ENCODE peak calls at places on chromosomes 5 and 9, in eight cellular contexts. K is K562, B is HCT116, X is lower lobe of right lung, J is body of pancreas, Z is HL-60, T is cardiac muscle cell, H is tibial artery. G is an unnamed sample.

GRCh38 chr5:80967500-80968181 is 7.5 kb downstream of the RASGRF2 start:
- DNase-seq in Z (no peak), T (peak), K (no peak), H (no peak), J (peak), X (no peak), B (no peak), G (peak)

GRCh38 chr5:6704361-6704851 is 8.8 kb upstream of the TENT4A start:
- DNase-seq in X (peak), H (peak), Z (no peak), J (peak), B (no peak), K (no peak), T (peak), G (peak)

GRCh38 chr5:92371171-92371888 is 988.2 kb upstream of the ARRDC3 start:
- DNase-seq in J (no peak), T (no peak), K (no peak), Z (no peak), B (no peak), X (no peak), H (no peak), G (no peak)

GRCh38 chr5:175743676-175744210 is 85.9 kb downstream of the HRH2 start:
- DNase-seq in K (no peak), Z (no peak), J (no peak), H (no peak), X (no peak), B (no peak), T (peak), G (no peak)

GRCh38 chr5:79962580-79963222 is 28.4 kb downstream of the MTX3 start:
- DNase-seq in J (no peak), Z (no peak), H (no peak), B (no peak), X (no peak), T (no peak), K (peak), G (no peak)

GRCh38 chr9:101356619-101357018 is 28.2 kb downstream of the BAAT start:
- DNase-seq in X (no peak), B (no peak), Z (no peak), J (no peak), K (no peak), T (no peak), H (no peak), G (no peak)

GRCh38 chr5:161378701-161379100 is 167.8 kb downstream of the GABRB2 start:
- DNase-seq in J (no peak), K (no peak), B (no peak), T (no peak), Z (no peak), H (no peak), X (no peak), G (no peak)

GRCh38 chr5:159135896-159136531 is 36.3 kb upstream of the EBF1 start:
- DNase-seq in T (peak), K (no peak), Z (no peak), H (no peak), J (no peak), X (no peak), B (no peak), G (peak)

GRCh38 chr5:137498301-137498735 is 808 bp downstream of the SPOCK1 start:
- DNase-seq in Z (no peak), T (peak), J (peak), X (no peak), H (peak), K (no peak), B (no peak), G (peak)

GRCh38 chr5:137498736-137499505 is at the start of gene SPOCK1:
- DNase-seq in B (peak), Z (peak), T (peak), J (peak), H (peak), K (peak), X (peak), G (peak)

GRCh38 chr5:137500616-137501225 is 1.6 kb upstream of the SPOCK1 start:
- DNase-seq in B (no peak), J (no peak), X (no peak), Z (no peak), K (no peak), H (no peak), T (no peak), G (no peak)

GRCh38 chr5:137496919-137497318 is 2.2 kb downstream of the SPOCK1 start:
- DNase-seq in H (no peak), T (no peak), K (no peak), Z (no peak), X (no peak), J (no peak), B (no peak), G (peak)

DNA sequence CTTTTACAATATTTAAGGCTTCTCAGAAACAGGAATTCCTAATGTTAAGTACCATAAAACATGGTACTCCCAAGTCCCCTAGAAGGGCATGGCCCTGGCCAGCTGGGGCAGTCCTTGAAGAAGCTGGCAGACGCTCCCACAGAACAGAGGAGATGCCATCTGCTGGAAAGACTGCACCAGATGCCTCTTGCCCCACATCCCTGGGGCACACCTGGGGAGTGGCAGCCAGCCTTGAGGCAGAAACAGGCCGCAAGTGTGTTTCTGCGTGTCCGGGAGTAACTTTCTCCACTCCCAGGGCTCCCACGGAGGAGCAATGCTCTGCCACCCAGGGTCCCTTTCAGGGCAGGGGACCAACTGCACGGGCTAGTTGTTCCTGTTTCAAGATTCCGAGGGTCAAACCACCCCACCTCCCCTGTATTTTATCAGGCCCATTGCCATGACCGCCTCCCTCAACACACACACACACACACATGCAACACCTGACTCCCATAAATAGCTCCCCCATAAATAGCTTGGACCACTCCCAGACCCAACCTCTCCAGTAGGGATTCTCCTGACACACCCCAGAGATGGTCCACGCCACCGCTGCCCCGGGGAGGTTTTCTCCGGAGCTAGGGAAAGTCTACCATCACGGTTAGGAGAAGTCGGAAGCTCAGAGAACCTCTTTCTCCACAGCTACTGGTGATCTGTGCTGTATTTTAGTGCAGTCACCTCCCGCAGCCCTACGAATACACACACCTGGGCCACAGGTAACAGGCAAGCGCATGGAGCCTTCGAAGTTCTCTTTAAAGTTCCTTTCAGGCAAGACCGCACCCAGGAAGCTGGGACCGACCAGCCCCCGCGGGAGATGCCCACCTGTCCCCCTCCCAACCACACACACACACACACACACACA is 1.5 kb downstream of the SPOCK1 start:
- DNase-seq in X (no peak), Z (no peak), J (no peak), K (no peak), T (no peak), H (no peak), B (no peak), G (no peak)
- TF ChIP-seq CTCF in X (no peak), Z (no peak), J (no peak), K (no peak), T (no peak), H (no peak), B (no peak), G (peak)

DNA sequence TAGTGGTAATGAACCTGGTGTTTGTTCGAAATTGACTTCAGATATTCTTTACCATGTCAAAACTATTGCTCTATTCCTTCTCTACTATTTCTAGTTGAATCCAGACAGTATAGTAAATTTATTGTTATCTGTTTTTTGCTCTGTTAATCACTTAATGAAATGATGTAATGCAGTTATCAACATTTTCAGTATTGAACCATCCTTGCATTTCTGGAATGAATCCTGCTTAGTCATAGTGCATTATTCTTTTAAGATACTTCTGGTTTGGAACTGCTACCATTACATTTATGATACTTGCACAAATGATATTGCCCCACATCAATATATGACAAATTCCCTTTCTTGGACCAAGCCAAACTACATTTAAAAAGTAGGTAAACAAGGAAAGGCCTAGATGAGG is 554.0 kb upstream of the KLF4 start:
- DNase-seq in H (no peak), J (no peak), K (no peak), T (no peak), Z (no peak), B (no peak), X (no peak), G (no peak)
- H3K4me3 ChIP-seq in H (no peak), J (no peak), K (no peak), T (no peak), Z (no peak), B (no peak), X (no peak), G (no peak)

GRCh38 chr5:126486332-126486731 is 63.1 kb downstream of the GRAMD2B start:
- DNase-seq in J (no peak), Z (no peak), H (no peak), X (no peak), T (no peak), B (no peak), K (no peak), G (no peak)

GRCh38 chr5:126488362-126489065 is 65.3 kb downstream of the GRAMD2B start:
- DNase-seq in T (no peak), H (no peak), B (no peak), J (no peak), K (no peak), X (no peak), Z (no peak), G (no peak)

GRCh38 chr5:126487596-126487995 is 64.4 kb downstream of the GRAMD2B start:
- DNase-seq in B (no peak), X (no peak), J (no peak), T (no peak), K (no peak), Z (no peak), H (no peak), G (no peak)

GRCh38 chr5:126492939-126493338 is 69.7 kb downstream of the GRAMD2B start:
- DNase-seq in H (no peak), K (peak), X (no peak), Z (no peak), B (no peak), J (no peak), T (peak), G (no peak)

GRCh38 chr5:126490167-126490937 is 67.1 kb downstream of the GRAMD2B start:
- DNase-seq in B (no peak), H (no peak), K (no peak), Z (no peak), J (no peak), X (no peak), T (no peak), G (peak)
- TF ChIP-seq CTCF in B (peak), H (no peak), K (peak), Z (no peak), J (no peak), X (no peak), T (peak), G (peak)

GRCh38 chr9:93441181-93441580 is 10.3 kb upstream of the FAM120A start:
- DNase-seq in H (no peak), T (no peak), B (no peak), K (no peak), J (no peak), X (no peak), Z (no peak), G (no peak)
- H3K4me3 ChIP-seq in H (no peak), T (no peak), B (no peak), K (no peak), J (no peak), X (no peak), Z (no peak), G (no peak)

GRCh38 chr9:12819436-12820185 is 44.8 kb downstream of the LURAP1L start:
- DNase-seq in Z (no peak), J (no peak), H (no peak), B (peak), K (peak), X (no peak), T (no peak), G (peak)
- TF ChIP-seq CTCF in Z (no peak), J (peak), H (no peak), B (peak), K (peak), X (peak), T (peak), G (peak)

GRCh38 chr9:18236336-18236735 is 237.6 kb upstream of the ADAMTSL1 start:
- DNase-seq in B (no peak), H (no peak), Z (no peak), X (no peak), J (no peak), K (no peak), T (no peak), G (no peak)

GRCh38 chr9:18238254-18238653 is 235.7 kb upstream of the ADAMTSL1 start:
- DNase-seq in T (peak), B (no peak), K (no peak), Z (no peak), H (no peak), X (no peak), J (no peak), G (peak)

GRCh38 chr9:18238752-18239151 is 235.2 kb upstream of the ADAMTSL1 start:
- DNase-seq in K (no peak), Z (no peak), T (peak), B (no peak), H (no peak), X (no peak), J (no peak), G (peak)

GRCh38 chr9:18235181-18235908 is 238.6 kb upstream of the ADAMTSL1 start:
- DNase-seq in K (no peak), H (no peak), Z (no peak), T (no peak), J (no peak), X (no peak), B (no peak), G (no peak)

DNA sequence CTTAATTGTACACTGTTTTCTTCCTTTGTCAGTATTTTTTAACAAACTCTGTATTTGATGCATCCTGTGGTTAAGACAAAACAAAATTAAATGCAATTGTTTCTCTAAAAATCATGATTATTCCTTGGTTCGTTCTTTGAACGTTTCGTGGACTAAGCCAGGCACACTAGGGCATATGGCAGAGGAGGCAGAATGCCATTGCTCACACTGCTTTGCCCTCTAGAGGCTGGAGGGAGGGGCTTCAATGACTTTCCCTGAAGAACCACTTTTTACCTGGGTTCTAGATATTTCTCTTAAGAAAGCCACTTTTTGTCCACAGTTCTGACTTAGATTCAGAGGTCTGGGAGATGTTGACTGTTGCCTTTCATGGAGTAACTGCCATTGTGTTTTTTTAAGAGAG is 236.2 kb upstream of the ADAMTSL1 start:
- DNase-seq in J (no peak), Z (no peak), T (no peak), K (no peak), B (no peak), X (no peak), H (no peak), G (no peak)
- H3K4me3 ChIP-seq in J (no peak), Z (no peak), T (no peak), K (no peak), B (no peak), X (no peak), H (no peak), G (no peak)

DNA sequence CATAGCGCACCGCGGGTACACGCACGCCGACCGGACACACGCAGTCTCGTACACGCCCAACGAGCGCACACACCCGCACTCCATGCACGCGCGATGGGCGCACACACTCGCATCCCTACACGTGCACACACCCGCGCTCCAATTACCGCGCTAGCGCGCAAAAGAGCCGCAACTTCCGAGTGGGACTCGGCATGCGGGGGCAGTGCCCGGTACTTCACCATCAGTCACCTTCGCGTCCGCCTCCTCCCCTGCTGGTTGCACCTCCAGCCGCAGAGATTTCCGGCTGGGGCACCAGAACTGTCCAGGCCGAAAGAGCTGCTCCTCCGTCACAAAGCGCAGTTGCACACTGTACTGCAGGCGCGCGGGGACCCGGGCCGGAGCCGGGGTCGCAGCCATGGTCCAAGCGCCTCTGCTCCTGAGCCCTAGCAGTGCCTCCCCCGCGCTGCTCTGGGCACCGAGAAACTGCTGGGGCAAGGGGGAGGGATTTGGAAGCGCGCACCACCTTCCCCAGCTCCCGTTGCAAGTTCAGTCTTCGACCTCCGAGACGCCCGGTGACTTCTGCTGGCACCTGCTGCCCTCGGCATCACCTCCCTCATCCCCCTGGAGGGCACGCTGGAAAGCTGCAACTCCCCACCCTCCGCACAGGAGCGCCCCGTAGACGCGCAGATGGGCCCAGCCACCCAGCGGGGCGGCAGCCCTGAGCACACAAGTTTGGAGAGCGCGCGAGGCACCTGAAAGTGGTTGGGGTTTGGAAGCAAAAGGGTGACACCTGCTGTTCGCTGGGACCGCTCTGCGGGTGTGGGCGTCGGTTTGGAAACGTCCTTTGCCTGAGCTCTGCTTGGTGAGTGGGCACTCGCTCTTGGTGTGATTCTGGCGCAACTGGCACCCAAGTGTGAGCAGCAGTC is 337.4 kb upstream of the PUM3 start:
- DNase-seq in X (peak), T (peak), J (peak), H (no peak), K (peak), B (no peak), Z (no peak), G (peak)
- TF ChIP-seq CTCF in X (no peak), T (peak), J (peak), H (no peak), K (peak), B (peak), Z (peak), G (peak)

G was measured in fibroblast of the aortic adventitia.